ENCODE peak calls at places on chromosomes 1 and 21, in six cellular contexts. G, K, Y, I, M and O are unnamed samples. For H3K4me1, the result is how much of the 10 kb centered on the place peaks cover.

GRCh38 chr1:109500886-109501285 is 7.0 kb downstream of the CYB561D1 start:
- DNase-seq in G (no peak), K (no peak), Y (peak), I (no peak), M (no peak), O (no peak)

GRCh38 chr1:201383647-201384405 is 6.3 kb upstream of the TNNT2 start:
- DNase-seq in G (no peak), K (no peak), Y (no peak), I (no peak), M (no peak), O (no peak)

GRCh38 chr1:21518774-21519455 is 9.7 kb downstream of the ALPL start:
- DNase-seq in G (no peak), K (no peak), Y (no peak), I (no peak), M (no peak), O (no peak)

GRCh38 chr1:74464037-74464436 is 48.4 kb downstream of the LRRC53 start:
- DNase-seq in G (no peak), K (no peak), Y (no peak), I (no peak), M (no peak), O (no peak)

GRCh38 chr21:15400905-15401304 is 328.9 kb upstream of the USP25 start:
- DNase-seq in G (no peak), K (no peak), Y (no peak), I (no peak), M (no peak), O (no peak)

GRCh38 chr1:7341145-7341900 is 429.8 kb upstream of the VAMP3 start:
- DNase-seq in G (no peak), K (no peak), Y (peak), I (no peak), M (peak), O (peak)

GRCh38 chr1:91122106-91122717 is 100.4 kb upstream of the ZNF644 start:
- DNase-seq in G (no peak), K (no peak), Y (no peak), I (no peak), M (no peak), O (no peak)

GRCh38 chr1:94633051-94633450 is 91.5 kb upstream of the F3 start:
- DNase-seq in G (no peak), K (no peak), Y (no peak), I (no peak), M (no peak), O (no peak)

GRCh38 chr1:201708085-201708512 is 120.9 kb upstream of the IPO9 start:
- DNase-seq in G (no peak), K (no peak), Y (no peak), I (no peak), M (no peak), O (no peak)

GRCh38 chr1:206922524-206922923 is 783 bp upstream of the FCMR start:
- DNase-seq in G (no peak), K (no peak), Y (no peak), I (no peak), M (no peak), O (no peak)

GRCh38 chr1:9183898-9184297 is 50.7 kb upstream of the H6PD start:
- DNase-seq in G (no peak), K (no peak), Y (no peak), I (no peak), M (no peak), O (no peak)

GRCh38 chr1:26029864-26030481 is 8.4 kb downstream of the EXTL1 start:
- DNase-seq in G (no peak), K (no peak), Y (no peak), I (no peak), M (no peak), O (no peak)

GRCh38 chr21:33403128-33403785 is at the start of gene IFNGR2:
- DNase-seq in G (no peak), K (peak), Y (peak), I (no peak), M (peak), O (no peak)

GRCh38 chr1:183685112-183685713 is 32.1 kb upstream of the APOBEC4 start:
- DNase-seq in G (no peak), K (no peak), Y (peak), I (peak), M (peak), O (peak)

GRCh38 chr1:222790115-222790514 is 24.7 kb upstream of the DISP1 start:
- DNase-seq in G (no peak), K (no peak), Y (no peak), I (no peak), M (no peak), O (no peak)

GRCh38 chr1:55426619-55427018 is 211.5 kb upstream of the USP24 start:
- DNase-seq in G (no peak), K (no peak), Y (no peak), I (no peak), M (no peak), O (no peak)

GRCh38 chr1:30887485-30888315 is 20.9 kb downstream of the SDC3 start:
- DNase-seq in G (no peak), K (no peak), Y (no peak), I (no peak), M (no peak), O (no peak)

DNA sequence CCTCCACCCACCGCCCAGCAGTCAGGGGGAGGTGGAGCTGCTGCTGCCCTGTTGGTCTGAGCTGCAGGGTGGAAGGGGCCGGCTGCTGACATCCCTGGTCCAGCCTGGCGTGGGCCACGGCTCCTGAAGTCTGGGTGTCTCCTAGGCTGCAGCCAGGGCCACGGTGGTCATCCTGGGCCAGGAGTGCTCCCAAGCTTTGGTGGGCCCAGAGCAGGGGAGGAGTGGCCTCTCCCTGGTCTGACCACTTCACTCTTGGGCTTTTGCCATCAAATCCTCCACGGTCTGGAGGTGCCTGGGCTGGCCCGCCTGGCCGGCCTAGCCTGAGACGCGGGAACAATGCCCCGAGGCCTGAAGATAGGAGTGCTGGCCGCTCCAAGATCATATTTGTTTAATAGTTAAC is 5.8 kb downstream of the PRDM16 start:
- DNase-seq in G (no peak), K (peak), Y (no peak), I (no peak), M (no peak), O (no peak)
- H3K4me1 ChIP-seq in G (under half), K (half or more), Y (under half), I (under half), M (under half), O (under half)

DNA sequence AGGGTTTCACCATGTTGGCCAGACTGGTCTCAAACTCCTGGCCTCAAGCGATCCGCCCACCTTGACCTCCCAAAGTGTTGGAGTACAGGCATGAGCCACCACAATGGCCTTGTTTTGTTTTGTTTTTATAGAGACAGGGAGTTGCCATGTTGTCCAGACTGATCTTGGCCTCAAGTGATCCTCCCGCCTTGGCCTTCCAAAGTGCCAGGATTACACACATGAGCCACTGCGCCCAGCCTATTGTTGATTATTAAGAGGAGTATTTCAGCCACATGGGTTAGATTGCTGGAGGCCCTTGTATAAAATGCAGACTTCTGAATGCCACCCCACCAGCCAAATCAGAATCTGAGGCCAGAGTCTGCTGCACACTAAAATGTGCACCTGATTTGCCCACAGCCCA is 57.2 kb upstream of the ANGPTL1 start:
- DNase-seq in G (no peak), K (no peak), Y (no peak), I (no peak), M (no peak), O (no peak)
- H3K4me1 ChIP-seq in G (under half), K (under half), Y (under half), I (under half), M (under half), O (under half)

DNA sequence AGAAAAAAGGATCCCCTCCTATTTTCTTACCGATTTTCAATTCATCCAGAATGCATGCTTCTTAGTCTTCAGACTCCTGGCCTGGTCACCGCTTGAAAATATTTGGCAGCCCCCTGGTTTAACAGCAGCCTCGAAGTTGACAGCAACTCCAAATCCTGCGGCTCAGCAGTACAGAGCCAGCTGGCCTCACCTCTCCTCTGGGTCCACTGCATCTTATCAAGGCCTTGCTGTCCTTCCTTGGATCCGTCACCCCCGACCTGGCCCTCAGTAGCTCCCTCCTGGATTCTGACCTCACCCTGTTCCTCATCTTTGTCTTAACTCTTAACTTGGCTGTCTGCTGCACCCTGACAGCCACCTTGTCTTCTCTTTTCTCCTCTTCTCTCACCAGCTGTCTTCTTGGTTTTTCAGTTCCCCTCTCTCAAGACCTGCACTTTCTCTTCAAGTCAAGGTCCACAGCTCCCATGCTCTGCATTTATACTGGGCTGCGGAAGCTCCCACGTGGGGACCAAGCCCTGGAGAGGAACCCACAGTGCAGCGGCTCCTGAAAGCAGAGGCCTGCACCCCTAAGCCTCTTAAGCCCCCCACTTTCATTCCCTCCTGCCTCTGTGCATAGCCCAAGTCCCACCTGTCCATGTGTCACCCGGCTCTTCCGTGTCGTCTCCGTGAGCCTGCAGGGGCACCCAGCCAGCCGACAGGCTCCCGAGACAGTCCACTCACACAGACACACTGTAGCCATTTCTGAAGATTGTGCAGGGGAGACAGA is 6.0 kb downstream of the MX2 start:
- DNase-seq in G (no peak), K (no peak), Y (no peak), I (no peak), M (no peak), O (no peak)
- H3K4me1 ChIP-seq in G (under half), K (under half), Y (under half), I (under half), M (under half), O (under half)

GRCh38 chr1:176989023-176989422 is 175.5 kb downstream of the ASTN1 start:
- DNase-seq in G (no peak), K (no peak), Y (no peak), I (no peak), M (no peak), O (no peak)

GRCh38 chr1:176989754-176990153 is 174.8 kb downstream of the ASTN1 start:
- DNase-seq in G (no peak), K (no peak), Y (no peak), I (no peak), M (no peak), O (no peak)

GRCh38 chr1:176994926-176995596 is 169.5 kb downstream of the ASTN1 start:
- DNase-seq in G (no peak), K (no peak), Y (no peak), I (no peak), M (no peak), O (no peak)

GRCh38 chr1:176996455-176997090 is 167.9 kb downstream of the ASTN1 start:
- DNase-seq in G (peak), K (no peak), Y (no peak), I (no peak), M (no peak), O (no peak)

GRCh38 chr1:176993587-176993986 is 170.9 kb downstream of the ASTN1 start:
- DNase-seq in G (no peak), K (no peak), Y (no peak), I (no peak), M (no peak), O (no peak)
- H3K4me1 ChIP-seq in G (under half), K (under half), Y (under half), I (under half), M (under half), O (under half)

DNA sequence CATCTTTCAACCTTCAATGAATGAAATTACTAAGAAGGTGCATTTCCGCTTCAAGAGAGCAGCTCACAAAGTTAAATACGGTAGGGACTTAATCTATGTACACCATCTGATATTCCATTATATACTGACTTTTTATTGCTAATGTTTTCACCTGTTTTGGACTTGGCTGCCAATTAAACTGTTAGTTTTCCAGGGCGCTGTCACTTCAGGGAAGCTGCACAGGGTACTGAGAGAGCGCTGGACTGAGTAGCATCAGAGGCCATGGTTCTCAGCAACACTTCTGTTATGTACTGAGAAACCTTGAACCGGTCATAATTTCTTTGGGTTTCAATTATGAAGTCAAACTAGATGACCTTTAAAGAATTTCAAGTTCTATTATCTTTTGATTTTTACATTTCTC is 8.2 kb downstream of the SSX2IP start:
- DNase-seq in G (no peak), K (no peak), Y (peak), I (no peak), M (no peak), O (no peak)
- H3K4me1 ChIP-seq in G (under half), K (under half), Y (under half), I (under half), M (under half), O (under half)

GRCh38 chr1:20379075-20379474 is 88.4 kb downstream of the VWA5B1 start:
- DNase-seq in G (no peak), K (no peak), Y (no peak), I (no peak), M (no peak), O (no peak)
- H3K4me1 ChIP-seq in G (under half), K (under half), Y (under half), I (under half), M (under half), O (under half)

GRCh38 chr1:155079210-155079486 is 511 bp downstream of the EFNA3 start:
- DNase-seq in G (no peak), K (no peak), Y (no peak), I (no peak), M (no peak), O (no peak)
- H3K4me1 ChIP-seq in G (under half), K (half or more), Y (half or more), I (under half), M (under half), O (under half)